ENCODE peak calls at places on chromosomes 7 and 10, in four cellular contexts. J is stimulated activated CD4-positive, alpha-beta T cell treated with anti-CD3 and anti-CD28 coated beads, Interleukin-1b, Interleukin-23, amount 100 ng/mL, for 1 hour; T is activated CD4-positive, alpha-beta T cell treated with anti-CD3 and anti-CD28 coated beads, Interleukin-2, amount 50 U/mL, for 1 hour; C is naive thymus-derived CD8-positive, alpha-beta T cell. Y is an unnamed sample.

GRCh38 chr7:150975536-150976285 is 2.4 kb downstream of the KCNH2 start:
- DNase-seq in J (no peak), T (no peak), C (no peak), Y (no peak)

GRCh38 chr7:92177362-92177761 is 1.6 kb downstream of the LRRD1 start:
- DNase-seq in J (no peak), T (no peak), C (no peak), Y (no peak)

GRCh38 chr7:17965600-17965999 is 25.3 kb upstream of the SNX13 start:
- DNase-seq in J (no peak), T (no peak), C (no peak), Y (no peak)

GRCh38 chr10:73883553-73883952 is 9.2 kb upstream of the CAMK2G start:
- DNase-seq in J (no peak), T (no peak), C (no peak), Y (no peak)

GRCh38 chr7:106022193-106022821 is 59.2 kb downstream of the CDHR3 start:
- DNase-seq in J (peak; percentile 43), T (peak; percentile 77), C (peak; percentile 45), Y (peak; percentile 17)

GRCh38 chr7:360454-361100 is 70.6 kb downstream of the FOXL3 start:
- DNase-seq in J (no peak), T (peak; percentile 40), C (peak; percentile 30), Y (no peak)

GRCh38 chr7:22864301-22864700 is 41.7 kb upstream of the TOMM7 start:
- DNase-seq in J (no peak), T (no peak), C (no peak), Y (no peak)

GRCh38 chr7:155893176-155893575 is 80.9 kb upstream of the SHH start:
- DNase-seq in J (no peak), T (no peak), C (no peak), Y (no peak)

Y was measured in memory B cell.